ENCODE peak calls at places on chromosomes 6 and 20, in seven cellular contexts. One of them, this sample, is unnamed.

GRCh38 chr6:74100719-74101287 is 404.8 kb downstream of the CD109 start:
- DNase-seq in right lobe of liver: no peak
- DNase-seq in breast epithelium: no peak
- DNase-seq in stomach: no peak
- DNase-seq in NB4: no peak
- DNase-seq in body of pancreas: no peak
- DNase-seq in upper lobe of left lung: no peak
- DNase-seq in this sample: no peak

GRCh38 chr6:47180633-47181032 is 129.1 kb downstream of the TNFRSF21 start:
- DNase-seq in stomach: no peak
- DNase-seq in body of pancreas: no peak
- DNase-seq in NB4: peak; percentile 82
- DNase-seq in upper lobe of left lung: no peak
- DNase-seq in breast epithelium: no peak
- DNase-seq in right lobe of liver: no peak
- DNase-seq in this sample: no peak

GRCh38 chr20:12112089-12112474 is 194.4 kb downstream of the BTBD3 start:
- DNase-seq in NB4: no peak
- DNase-seq in stomach: no peak
- DNase-seq in right lobe of liver: no peak
- DNase-seq in breast epithelium: peak; percentile 49
- DNase-seq in upper lobe of left lung: no peak
- DNase-seq in body of pancreas: no peak
- DNase-seq in this sample: no peak

GRCh38 chr6:48979806-48980205 is 483.2 kb downstream of the MMUT start:
- DNase-seq in body of pancreas: no peak
- DNase-seq in stomach: no peak
- DNase-seq in NB4: no peak
- DNase-seq in right lobe of liver: no peak
- DNase-seq in breast epithelium: no peak
- DNase-seq in upper lobe of left lung: no peak
- DNase-seq in this sample: no peak

GRCh38 chr6:27293436-27294152 is 18.5 kb downstream of the POM121L2 start:
- DNase-seq in NB4: no peak
- DNase-seq in breast epithelium: no peak
- DNase-seq in stomach: no peak
- DNase-seq in body of pancreas: no peak
- DNase-seq in upper lobe of left lung: no peak
- DNase-seq in right lobe of liver: no peak
- DNase-seq in this sample: no peak

GRCh38 chr20:32158943-32159660 is 48.4 kb downstream of the PLAGL2 start:
- DNase-seq in upper lobe of left lung: no peak
- DNase-seq in right lobe of liver: peak; percentile 6
- DNase-seq in NB4: no peak
- DNase-seq in stomach: no peak
- DNase-seq in breast epithelium: no peak
- DNase-seq in body of pancreas: no peak
- DNase-seq in this sample: no peak

GRCh38 chr6:45663181-45664180 is 285.7 kb upstream of the SUPT3H start:
- DNase-seq in NB4: no peak
- DNase-seq in stomach: no peak
- DNase-seq in breast epithelium: no peak
- DNase-seq in upper lobe of left lung: peak; percentile 88
- DNase-seq in body of pancreas: no peak
- DNase-seq in right lobe of liver: no peak
- DNase-seq in this sample: no peak

GRCh38 chr20:57398231-57398821 is 7.1 kb downstream of the RBM38 start:
- DNase-seq in breast epithelium: peak; percentile 70
- DNase-seq in stomach: peak; percentile 80
- DNase-seq in body of pancreas: peak; percentile 60
- DNase-seq in NB4: peak; percentile 67
- DNase-seq in right lobe of liver: no peak
- DNase-seq in upper lobe of left lung: peak; percentile 92
- DNase-seq in this sample: peak; percentile 35

GRCh38 chr6:89612121-89612520 is 26.4 kb downstream of the LYRM2 start:
- DNase-seq in breast epithelium: no peak
- DNase-seq in upper lobe of left lung: no peak
- DNase-seq in stomach: no peak
- DNase-seq in body of pancreas: no peak
- DNase-seq in NB4: no peak
- DNase-seq in right lobe of liver: no peak
- DNase-seq in this sample: no peak

GRCh38 chr6:93418448-93419303 is 683 bp downstream of the EPHA7 start:
- DNase-seq in stomach: no peak
- DNase-seq in breast epithelium: no peak
- DNase-seq in upper lobe of left lung: peak; percentile 87
- DNase-seq in right lobe of liver: no peak
- DNase-seq in body of pancreas: peak; percentile 4
- DNase-seq in NB4: no peak
- DNase-seq in this sample: peak; percentile 81

GRCh38 chr6:48957781-48958180 is 505.3 kb downstream of the MMUT start:
- DNase-seq in right lobe of liver: no peak
- DNase-seq in body of pancreas: no peak
- DNase-seq in NB4: peak; percentile 8
- DNase-seq in breast epithelium: no peak
- DNase-seq in stomach: no peak
- DNase-seq in upper lobe of left lung: no peak
- DNase-seq in this sample: no peak

GRCh38 chr20:58713801-58714339 is 21.3 kb downstream of the NPEPL1 start:
- DNase-seq in breast epithelium: peak; percentile 12
- DNase-seq in stomach: peak; percentile 18
- DNase-seq in right lobe of liver: no peak
- DNase-seq in body of pancreas: no peak
- DNase-seq in NB4: peak; percentile 2
- DNase-seq in upper lobe of left lung: no peak
- DNase-seq in this sample: peak; percentile 68

GRCh38 chr20:36101201-36101600 is 53.3 kb upstream of the EPB41L1 start:
- DNase-seq in right lobe of liver: no peak
- DNase-seq in body of pancreas: peak; percentile 80
- DNase-seq in NB4: no peak
- DNase-seq in breast epithelium: no peak
- DNase-seq in stomach: peak; percentile 79
- DNase-seq in upper lobe of left lung: no peak
- DNase-seq in this sample: no peak

GRCh38 chr20:5353624-5354496 is 37.1 kb upstream of the PROKR2 start:
- DNase-seq in body of pancreas: no peak
- DNase-seq in stomach: no peak
- DNase-seq in right lobe of liver: no peak
- DNase-seq in breast epithelium: no peak
- DNase-seq in upper lobe of left lung: no peak
- DNase-seq in NB4: peak; percentile 18
- DNase-seq in this sample: no peak

GRCh38 chr6:130134594-130134993 is 88.2 kb downstream of the SAMD3 start:
- DNase-seq in breast epithelium: no peak
- DNase-seq in body of pancreas: no peak
- DNase-seq in right lobe of liver: no peak
- DNase-seq in stomach: no peak
- DNase-seq in NB4: no peak
- DNase-seq in upper lobe of left lung: no peak
- DNase-seq in this sample: no peak

GRCh38 chr6:75431379-75431778 is 62.2 kb downstream of the FILIP1 start:
- DNase-seq in NB4: no peak
- DNase-seq in stomach: no peak
- DNase-seq in upper lobe of left lung: no peak
- DNase-seq in body of pancreas: no peak
- DNase-seq in right lobe of liver: no peak
- DNase-seq in breast epithelium: no peak
- DNase-seq in this sample: no peak

GRCh38 chr6:119612871-119613515 is 263.4 kb upstream of the MAN1A1 start:
- DNase-seq in breast epithelium: no peak
- DNase-seq in right lobe of liver: no peak
- DNase-seq in stomach: no peak
- DNase-seq in body of pancreas: no peak
- DNase-seq in NB4: no peak
- DNase-seq in upper lobe of left lung: no peak
- DNase-seq in this sample: no peak

DNA sequence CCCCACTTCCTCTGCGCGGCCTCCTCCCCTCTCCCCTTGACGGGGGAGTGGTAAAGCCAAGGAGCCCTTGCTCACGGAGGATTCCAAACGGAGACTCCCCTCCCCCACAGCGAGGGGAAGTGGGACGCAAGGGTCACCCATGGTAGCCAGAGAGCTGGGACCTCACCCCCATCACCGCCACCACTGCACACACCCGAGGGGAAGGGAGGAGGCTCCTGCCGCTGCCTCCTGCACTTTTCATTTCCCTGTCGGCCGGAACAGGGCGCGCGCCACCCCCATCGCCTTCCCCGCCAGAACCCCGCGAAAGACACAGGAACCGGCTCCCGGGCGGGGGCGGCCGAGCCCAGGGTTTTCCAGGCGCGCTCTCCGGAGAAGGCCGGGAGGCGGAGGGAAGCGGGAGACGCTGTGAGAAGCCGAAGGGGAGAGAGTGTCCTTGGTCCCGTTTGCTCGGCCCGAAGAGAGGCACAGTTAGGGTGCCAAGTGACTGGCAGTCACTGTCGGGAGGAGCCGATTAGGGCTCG is 789 bp downstream of the CCND3 start:
- DNase-seq in stomach: peak; percentile 44
- DNase-seq in right lobe of liver: peak; percentile 68
- DNase-seq in upper lobe of left lung: peak; percentile 91
- DNase-seq in breast epithelium: no peak
- DNase-seq in body of pancreas: peak; percentile 29
- DNase-seq in NB4: peak; percentile 98
- DNase-seq in this sample: no peak
- H3K4me3 ChIP-seq in stomach: peak overlapping the region; percentile 66
- H3K4me3 ChIP-seq in right lobe of liver: peak overlapping the region; percentile 93
- H3K4me3 ChIP-seq in upper lobe of left lung: peak overlapping the region; percentile 89
- H3K4me3 ChIP-seq in breast epithelium: peak overlapping the region; percentile 82
- H3K4me3 ChIP-seq in body of pancreas: peak overlapping the region; percentile 11
- H3K4me3 ChIP-seq in NB4: peak overlapping the region; percentile 97
- H3K4me3 ChIP-seq in this sample: peak overlapping the region; percentile 58

GRCh38 chr20:48630342-48631075 is 197.3 kb downstream of the PREX1 start:
- DNase-seq in body of pancreas: no peak
- DNase-seq in NB4: no peak
- DNase-seq in stomach: no peak
- DNase-seq in breast epithelium: no peak
- DNase-seq in upper lobe of left lung: no peak
- DNase-seq in right lobe of liver: no peak
- DNase-seq in this sample: no peak
- TF ChIP-seq CTCF in body of pancreas: no peak
- TF ChIP-seq CTCF in NB4: no peak
- TF ChIP-seq CTCF in stomach: no peak
- TF ChIP-seq CTCF in breast epithelium: no peak
- TF ChIP-seq CTCF in upper lobe of left lung: no peak
- TF ChIP-seq CTCF in right lobe of liver: no peak
- TF ChIP-seq CTCF in this sample: no peak

GRCh38 chr20:38221041-38221589 is 39.4 kb downstream of the KIAA1755 start:
- DNase-seq in upper lobe of left lung: peak; percentile 84
- DNase-seq in right lobe of liver: peak; percentile 72
- DNase-seq in breast epithelium: no peak
- DNase-seq in body of pancreas: peak; percentile 65
- DNase-seq in NB4: peak; percentile 80
- DNase-seq in stomach: peak; percentile 71
- DNase-seq in this sample: peak; percentile 90
- TF ChIP-seq POLR2A in upper lobe of left lung: no peak
- TF ChIP-seq POLR2A in right lobe of liver: no peak
- TF ChIP-seq POLR2A in breast epithelium: no peak
- TF ChIP-seq POLR2A in body of pancreas: no peak
- TF ChIP-seq POLR2A in NB4: no peak
- TF ChIP-seq POLR2A in stomach: no peak
- TF ChIP-seq POLR2A in this sample: no peak

GRCh38 chr6:52551483-52552277 is 25.2 kb downstream of the TRAM2 start:
- DNase-seq in right lobe of liver: peak; percentile 92
- DNase-seq in body of pancreas: peak; percentile 84
- DNase-seq in stomach: peak; percentile 86
- DNase-seq in breast epithelium: peak; percentile 73
- DNase-seq in NB4: no peak
- DNase-seq in upper lobe of left lung: no peak
- DNase-seq in this sample: no peak

GRCh38 chr6:52553158-52553557 is 23.7 kb downstream of the TRAM2 start:
- DNase-seq in breast epithelium: no peak
- DNase-seq in body of pancreas: no peak
- DNase-seq in right lobe of liver: no peak
- DNase-seq in NB4: no peak
- DNase-seq in upper lobe of left lung: no peak
- DNase-seq in stomach: no peak
- DNase-seq in this sample: no peak

GRCh38 chr6:52553719-52554118 is 23.1 kb downstream of the TRAM2 start:
- DNase-seq in NB4: no peak
- DNase-seq in stomach: no peak
- DNase-seq in breast epithelium: no peak
- DNase-seq in body of pancreas: no peak
- DNase-seq in upper lobe of left lung: no peak
- DNase-seq in right lobe of liver: no peak
- DNase-seq in this sample: no peak

GRCh38 chr6:52550014-52550575 is 26.8 kb downstream of the TRAM2 start:
- DNase-seq in NB4: no peak
- DNase-seq in stomach: no peak
- DNase-seq in right lobe of liver: no peak
- DNase-seq in upper lobe of left lung: no peak
- DNase-seq in body of pancreas: no peak
- DNase-seq in breast epithelium: no peak
- DNase-seq in this sample: no peak

GRCh38 chr6:52552278-52552643 is 24.6 kb downstream of the TRAM2 start:
- DNase-seq in upper lobe of left lung: no peak
- DNase-seq in NB4: no peak
- DNase-seq in body of pancreas: no peak
- DNase-seq in stomach: no peak
- DNase-seq in right lobe of liver: no peak
- DNase-seq in breast epithelium: no peak
- DNase-seq in this sample: peak; percentile 52
- H3K4me3 ChIP-seq in upper lobe of left lung: no peak overlapping the region
- H3K4me3 ChIP-seq in NB4: no peak overlapping the region
- H3K4me3 ChIP-seq in body of pancreas: no peak overlapping the region
- H3K4me3 ChIP-seq in stomach: peak overlapping the region; percentile 2
- H3K4me3 ChIP-seq in right lobe of liver: no peak overlapping the region
- H3K4me3 ChIP-seq in breast epithelium: no peak overlapping the region
- H3K4me3 ChIP-seq in this sample: no peak overlapping the region

DNA sequence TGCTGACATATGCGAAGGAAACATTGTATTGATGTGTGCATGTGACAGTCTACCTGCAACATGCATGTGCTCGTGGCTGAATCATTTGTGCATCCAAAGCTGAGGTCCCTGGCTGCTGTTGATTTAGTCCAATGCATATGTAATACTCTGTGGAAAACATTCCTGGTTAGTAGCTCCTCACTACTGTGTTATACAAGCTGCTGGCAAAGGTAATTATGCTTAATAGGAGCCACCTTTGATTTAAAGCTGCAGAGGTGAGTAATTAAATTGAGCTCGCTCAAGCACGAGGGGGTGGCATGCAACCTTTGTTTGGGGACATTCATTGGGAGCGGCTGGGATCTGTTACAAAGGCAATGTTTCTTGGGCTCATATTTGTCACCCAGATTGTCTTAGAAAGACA is 24.6 kb downstream of the TSHZ2 start:
- DNase-seq in right lobe of liver: no peak
- DNase-seq in stomach: no peak
- DNase-seq in NB4: no peak
- DNase-seq in body of pancreas: no peak
- DNase-seq in upper lobe of left lung: no peak
- DNase-seq in breast epithelium: no peak
- DNase-seq in this sample: no peak
- TF ChIP-seq CTCF in right lobe of liver: no peak
- TF ChIP-seq CTCF in stomach: no peak
- TF ChIP-seq CTCF in NB4: no peak
- TF ChIP-seq CTCF in body of pancreas: no peak
- TF ChIP-seq CTCF in upper lobe of left lung: no peak
- TF ChIP-seq CTCF in breast epithelium: no peak
- TF ChIP-seq CTCF in this sample: no peak

This sample was measured in lower leg skin.